ENCODE peak calls at places on chromosomes 13 and 19, in five cellular contexts. One of them, this sample, is unnamed.

GRCh38 chr13:44244288-44244687 is 129.3 kb upstream of the SERP2 start:
- DNase-seq in GM12878: no peak
- DNase-seq in H1: no peak
- DNase-seq in HepG2: no peak
- DNase-seq in K562: peak; percentile 25
- DNase-seq in this sample: no peak

GRCh38 chr13:99046851-99047250 is 69.0 kb upstream of the DOCK9 start:
- DNase-seq in GM12878: no peak
- DNase-seq in H1: no peak
- DNase-seq in K562: no peak
- DNase-seq in HepG2: no peak
- DNase-seq in this sample: no peak

GRCh38 chr13:27341616-27342015 is 71.0 kb downstream of the RASL11A start:
- DNase-seq in K562: peak; percentile 17
- DNase-seq in HepG2: no peak
- DNase-seq in GM12878: no peak
- DNase-seq in H1: no peak
- DNase-seq in this sample: no peak

GRCh38 chr13:68369739-68370138 is 1139.6 kb upstream of the PCDH9 start:
- DNase-seq in K562: no peak
- DNase-seq in HepG2: peak; percentile 49
- DNase-seq in GM12878: no peak
- DNase-seq in H1: no peak
- DNase-seq in this sample: no peak

GRCh38 chr13:99971576-99972189 is at the start of gene ZIC5:
- DNase-seq in H1: peak; percentile 84
- DNase-seq in GM12878: no peak
- DNase-seq in HepG2: no peak
- DNase-seq in K562: no peak
- DNase-seq in this sample: peak; percentile 94

GRCh38 chr13:100235311-100235901 is 146.5 kb downstream of the PCCA start:
- DNase-seq in GM12878: no peak
- DNase-seq in K562: peak; percentile 13
- DNase-seq in HepG2: peak; percentile 60
- DNase-seq in H1: no peak
- DNase-seq in this sample: no peak

GRCh38 chr19:3132971-3133792 is 2.7 kb upstream of the GNA15 start:
- DNase-seq in HepG2: no peak
- DNase-seq in GM12878: peak; percentile 85
- DNase-seq in K562: peak; percentile 79
- DNase-seq in H1: no peak
- DNase-seq in this sample: no peak

GRCh38 chr13:80716610-80717081 is 375.7 kb upstream of the SPRY2 start:
- DNase-seq in HepG2: no peak
- DNase-seq in H1: no peak
- DNase-seq in K562: no peak
- DNase-seq in GM12878: no peak
- DNase-seq in this sample: no peak

GRCh38 chr19:17210296-17210695 is 4.9 kb upstream of the USE1 start:
- DNase-seq in GM12878: no peak
- DNase-seq in HepG2: no peak
- DNase-seq in K562: no peak
- DNase-seq in H1: no peak
- DNase-seq in this sample: no peak

GRCh38 chr13:75537401-75538365 is at the start of gene COMMD6:
- DNase-seq in HepG2: peak; percentile 72
- DNase-seq in K562: peak; percentile 76
- DNase-seq in GM12878: peak; percentile 42
- DNase-seq in H1: peak; percentile 91
- DNase-seq in this sample: peak; percentile 92

GRCh38 chr19:14416743-14417214 is 2.4 kb downstream of the DDX39A start:
- DNase-seq in H1: no peak
- DNase-seq in GM12878: no peak
- DNase-seq in K562: peak; percentile 18
- DNase-seq in HepG2: no peak
- DNase-seq in this sample: no peak
- TF ChIP-seq ATF2 in H1: no peak
- TF ChIP-seq ATF2 in GM12878: no peak
- TF ChIP-seq ATF2 in K562: no peak
- TF ChIP-seq ATF2 in HepG2: no peak
- TF ChIP-seq ATF2 in this sample: no peak

DNA sequence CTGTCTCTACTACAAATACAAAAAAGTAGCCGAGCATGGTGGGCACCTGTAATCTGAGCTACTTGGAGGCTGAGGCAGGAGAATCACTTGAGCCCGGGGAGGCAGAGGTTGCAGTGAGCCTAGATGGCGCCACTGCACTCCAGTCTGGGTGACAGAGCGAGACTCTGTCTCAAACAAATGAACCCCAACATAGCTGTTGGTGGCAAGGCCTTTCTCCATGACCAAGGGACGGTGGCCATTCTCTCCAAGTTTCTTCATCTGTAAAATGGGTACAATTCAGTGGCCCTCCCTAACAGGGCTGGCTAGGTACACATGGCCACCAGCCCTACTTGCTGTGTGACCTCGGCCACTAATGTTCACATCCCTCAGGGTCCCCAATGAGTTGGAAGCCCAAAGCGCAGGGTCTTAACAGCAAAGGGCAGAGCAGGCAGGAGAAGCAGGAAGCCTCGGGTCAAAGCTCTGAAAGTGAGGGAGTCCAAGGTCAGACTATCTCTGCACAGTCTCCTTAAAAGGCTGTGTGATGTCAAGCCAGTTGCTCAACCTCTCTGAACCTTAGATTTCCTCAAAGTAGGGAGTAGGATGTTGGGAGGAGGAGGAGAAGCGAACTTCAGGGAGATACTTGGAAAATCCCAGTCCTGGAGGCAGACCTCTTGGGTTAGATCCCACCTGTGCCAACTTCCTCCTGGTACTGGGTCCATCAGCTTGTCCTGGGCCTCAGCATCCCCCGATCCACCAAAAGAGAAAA is 2.7 kb downstream of the JUND start:
- DNase-seq in HepG2: no peak
- DNase-seq in H1: no peak
- DNase-seq in K562: no peak
- DNase-seq in GM12878: no peak
- DNase-seq in this sample: no peak
- TF ChIP-seq MAX in HepG2: no peak
- TF ChIP-seq MAX in H1: no peak
- TF ChIP-seq MAX in K562: no peak
- TF ChIP-seq MAX in GM12878: no peak
- TF ChIP-seq MAX in this sample: no peak

DNA sequence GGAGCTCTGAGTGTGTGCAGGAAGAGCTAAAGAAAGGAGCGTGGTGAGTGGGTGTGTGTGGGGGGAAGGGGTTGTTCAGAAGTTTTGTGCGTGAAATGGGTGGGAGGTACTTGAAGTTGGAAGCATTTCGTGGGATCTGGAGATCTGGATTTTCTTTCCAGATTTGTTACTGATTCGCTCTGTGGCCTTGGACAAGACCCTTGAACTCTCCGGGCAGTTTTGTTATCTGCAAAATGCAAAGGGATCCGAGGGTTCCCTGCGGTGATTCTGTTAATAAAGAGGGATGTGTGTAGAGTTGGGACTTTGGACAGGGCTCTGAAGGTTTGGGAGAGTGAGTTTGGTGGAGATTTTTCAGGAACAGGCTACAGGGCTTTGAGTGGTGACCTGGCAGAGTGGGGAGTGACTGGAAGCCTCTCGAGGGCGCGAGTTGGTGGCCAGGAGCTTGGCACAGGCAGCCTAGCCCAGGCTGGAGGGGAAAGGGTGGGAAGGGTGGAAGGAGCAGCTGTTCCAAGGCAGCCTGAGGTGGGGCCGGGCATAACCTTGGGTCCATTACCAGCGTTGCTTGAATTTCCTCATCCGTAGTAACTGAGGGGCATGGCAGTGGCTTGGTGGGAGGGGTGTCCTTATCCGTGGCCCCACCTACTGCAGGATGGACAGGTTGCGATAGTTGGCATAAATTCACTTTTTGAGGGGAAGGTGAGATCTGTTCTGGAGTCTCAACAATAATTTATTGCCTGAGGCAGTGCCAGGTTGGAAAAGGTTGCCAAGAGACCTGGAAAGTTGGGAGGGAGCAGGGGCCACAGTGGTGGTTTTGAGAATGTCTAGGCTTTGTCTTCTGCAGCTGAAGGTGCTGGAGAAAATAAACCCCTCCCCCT is 2.1 kb downstream of the ACTN4 start:
- DNase-seq in GM12878: no peak
- DNase-seq in H1: no peak
- DNase-seq in K562: no peak
- DNase-seq in HepG2: peak; percentile 94
- DNase-seq in this sample: no peak
- TF ChIP-seq CTCF in GM12878: no peak
- TF ChIP-seq CTCF in H1: no peak
- TF ChIP-seq CTCF in K562: no peak
- TF ChIP-seq CTCF in HepG2: no peak
- TF ChIP-seq CTCF in this sample: no peak

GRCh38 chr19:41774515-41774980 is 19.2 kb downstream of the CEACAM6 start:
- DNase-seq in GM12878: no peak
- DNase-seq in HepG2: no peak
- DNase-seq in K562: no peak
- DNase-seq in H1: no peak
- DNase-seq in this sample: no peak
- TF ChIP-seq ATF2 in GM12878: no peak
- TF ChIP-seq ATF2 in HepG2: no peak
- TF ChIP-seq ATF2 in K562: no peak
- TF ChIP-seq ATF2 in H1: no peak
- TF ChIP-seq ATF2 in this sample: no peak

GRCh38 chr19:52226652-52227051 is 36.8 kb downstream of the PPP2R1A start:
- DNase-seq in HepG2: no peak
- DNase-seq in GM12878: no peak
- DNase-seq in H1: no peak
- DNase-seq in K562: no peak
- DNase-seq in this sample: no peak

GRCh38 chr19:52224211-52224610 is 34.4 kb downstream of the PPP2R1A start:
- DNase-seq in H1: no peak
- DNase-seq in GM12878: no peak
- DNase-seq in HepG2: no peak
- DNase-seq in K562: no peak
- DNase-seq in this sample: no peak

GRCh38 chr19:52229524-52229923 is 39.7 kb downstream of the PPP2R1A start:
- DNase-seq in HepG2: no peak
- DNase-seq in K562: no peak
- DNase-seq in GM12878: no peak
- DNase-seq in H1: no peak
- DNase-seq in this sample: no peak

GRCh38 chr19:52227980-52228379 is 38.1 kb downstream of the PPP2R1A start:
- DNase-seq in HepG2: no peak
- DNase-seq in K562: no peak
- DNase-seq in H1: no peak
- DNase-seq in GM12878: no peak
- DNase-seq in this sample: no peak

GRCh38 chr19:52227196-52227940 is 37.5 kb downstream of the PPP2R1A start:
- DNase-seq in K562: no peak
- DNase-seq in GM12878: no peak
- DNase-seq in HepG2: no peak
- DNase-seq in H1: no peak
- DNase-seq in this sample: no peak
- TF ChIP-seq MAX in K562: no peak
- TF ChIP-seq MAX in GM12878: no peak
- TF ChIP-seq MAX in HepG2: no peak
- TF ChIP-seq MAX in H1: no peak
- TF ChIP-seq MAX in this sample: no peak